ENCODE peak calls at places on chromosomes 4 and X, in ten cellular contexts. B, X, O, K, L, U, Z, R, V and G are unnamed samples. For H3K9me3, the result is how much of the 10 kb centered on the place peaks cover.

GRCh38 chrX:153492153-153492454 is 2.7 kb upstream of the BGN start:
- DNase-seq in U (no peak), K (no peak), R (no peak), V (no peak), X (no peak), L (no peak), O (no peak), Z (no peak), B (no peak), G (no peak)

GRCh38 chr4:187992971-187993370 is 2.6 kb upstream of the ZFP42 start:
- DNase-seq in U (no peak), Z (no peak), B (no peak), L (no peak), K (no peak), R (no peak), O (no peak), V (no peak), X (no peak), G (no peak)

GRCh38 chr4:101968364-101968763 is 177.8 kb downstream of the BANK1 start:
- DNase-seq in Z (no peak), X (no peak), K (no peak), O (no peak), R (no peak), V (no peak), L (no peak), U (no peak), B (no peak), G (no peak)

GRCh38 chr4:4569036-4569435 is 27.2 kb upstream of the STX18 start:
- DNase-seq in X (no peak), L (no peak), U (no peak), V (no peak), R (no peak), B (peak), K (no peak), O (no peak), Z (no peak), G (no peak)

GRCh38 chr4:175330236-175330635 is 412.1 kb downstream of the ADAM29 start:
- DNase-seq in Z (no peak), R (no peak), V (no peak), K (no peak), L (no peak), B (peak), O (no peak), X (peak), U (no peak), G (no peak)

GRCh38 chr4:27692098-27692679 is 831.5 kb downstream of the STIM2 start:
- DNase-seq in U (peak), K (no peak), L (no peak), O (no peak), R (peak), X (peak), B (peak), V (no peak), Z (no peak), G (peak)

GRCh38 chr4:89821612-89822011 is 15.3 kb downstream of the SNCA start:
- DNase-seq in X (no peak), L (no peak), U (no peak), R (peak), O (no peak), Z (no peak), B (no peak), K (no peak), V (no peak), G (no peak)

GRCh38 chrX:23885803-23886202 is 21.9 kb downstream of the APOO start:
- DNase-seq in L (no peak), Z (no peak), O (no peak), B (no peak), V (no peak), U (no peak), X (no peak), K (no peak), R (no peak), G (no peak)

GRCh38 chr4:24322986-24323385 is 261.4 kb downstream of the DHX15 start:
- DNase-seq in R (no peak), B (no peak), Z (no peak), O (no peak), U (no peak), K (no peak), V (no peak), L (no peak), X (no peak), G (no peak)

GRCh38 chr4:113733685-113734084 is 27.9 kb downstream of the CAMK2D start:
- DNase-seq in L (no peak), R (no peak), O (no peak), K (no peak), Z (no peak), B (no peak), U (no peak), V (no peak), X (no peak), G (no peak)

GRCh38 chr4:64551125-64551524 is 141.9 kb upstream of the TECRL start:
- DNase-seq in K (no peak), U (no peak), O (no peak), X (no peak), Z (no peak), L (no peak), V (no peak), R (no peak), B (no peak), G (no peak)

GRCh38 chrX:42755820-42756219 is 22.1 kb downstream of the PPP1R2C start:
- DNase-seq in B (peak), O (no peak), K (no peak), U (no peak), X (peak), Z (no peak), R (peak), V (peak), L (no peak), G (peak)

GRCh38 chr4:153731239-153731638 is 28.6 kb downstream of the RNF175 start:
- DNase-seq in B (peak), O (no peak), Z (no peak), L (no peak), X (peak), U (no peak), V (no peak), R (peak), K (no peak), G (no peak)

GRCh38 chr4:168188754-168189153 is 96.4 kb downstream of the ANXA10 start:
- DNase-seq in K (no peak), B (no peak), R (no peak), O (no peak), X (no peak), U (no peak), V (no peak), Z (no peak), L (no peak), G (no peak)

GRCh38 chr4:16225996-16226815 is at the start of gene TAPT1:
- DNase-seq in B (peak), K (peak), L (peak), O (peak), X (peak), Z (peak), R (peak), V (peak), U (peak), G (peak)

GRCh38 chr4:165308174-165308573 is 19.3 kb upstream of the MSMO1 start:
- DNase-seq in B (peak), X (no peak), V (no peak), Z (no peak), L (no peak), K (no peak), U (no peak), R (peak), O (no peak), G (no peak)

GRCh38 chrX:11908371-11908770 is 150.3 kb downstream of the MSL3 start:
- DNase-seq in V (no peak), O (peak), X (no peak), B (peak), L (no peak), U (peak), R (peak), K (no peak), Z (no peak), G (no peak)

GRCh38 chrX:1361910-1362309 is 25.3 kb downstream of the IL3RA start:
- DNase-seq in V (no peak), U (no peak), O (no peak), R (no peak), K (no peak), Z (no peak), B (no peak), X (no peak), L (no peak), G (no peak)

GRCh38 chr4:175339100-175339707 is 421.0 kb downstream of the ADAM29 start:
- DNase-seq in K (no peak), X (peak), R (no peak), B (peak), O (no peak), V (no peak), U (no peak), L (no peak), Z (no peak), G (no peak)

GRCh38 chrX:56729152-56729557 is at the start of gene NBDY:
- DNase-seq in V (peak), Z (peak), R (peak), B (peak), U (peak), O (peak), L (peak), X (peak), K (peak), G (peak)

GRCh38 chrX:153723351-153724251 is 586 bp downstream of the BCAP31 start:
- DNase-seq in V (peak), Z (peak), O (no peak), R (peak), U (peak), B (peak), X (peak), L (peak), K (peak), G (no peak)

GRCh38 chrX:87409113-87409841 is 108.3 kb upstream of the KLHL4 start:
- DNase-seq in Z (peak), R (peak), V (peak), B (peak), L (peak), K (no peak), O (no peak), U (no peak), X (peak), G (peak)

GRCh38 chr4:108166038-108166437 is 2.7 kb downstream of the LEF1 start:
- DNase-seq in B (no peak), L (no peak), R (no peak), X (no peak), V (no peak), Z (no peak), K (no peak), O (peak), U (no peak), G (no peak)

GRCh38 chrX:130726661-130727060 is 176.3 kb downstream of the ENOX2 start:
- DNase-seq in B (peak), L (peak), X (peak), Z (no peak), K (no peak), O (no peak), U (no peak), R (peak), V (no peak), G (no peak)

GRCh38 chr4:141158219-141158618 is 24.9 kb upstream of the RNF150 start:
- DNase-seq in V (no peak), O (no peak), B (peak), K (no peak), R (peak), X (peak), L (no peak), U (peak), Z (no peak), G (no peak)

GRCh38 chrX:63784902-63785692 is at the start of gene ARHGEF9:
- DNase-seq in L (no peak), Z (peak), V (peak), U (no peak), X (no peak), O (no peak), B (peak), K (peak), R (peak), G (peak)

GRCh38 chr4:107823870-107824366 is 814 bp upstream of the SGMS2 start:
- DNase-seq in L (no peak), V (no peak), O (no peak), X (no peak), U (no peak), K (no peak), Z (no peak), B (no peak), R (no peak), G (no peak)

GRCh38 chrX:31796624-31797023 is 724.8 kb upstream of the FTHL17 start:
- DNase-seq in B (no peak), Z (no peak), L (no peak), O (no peak), X (no peak), K (no peak), R (no peak), U (no peak), V (no peak), G (no peak)

GRCh38 chr4:85790582-85790981 is 315.6 kb downstream of the ARHGAP24 start:
- DNase-seq in X (peak), U (no peak), R (no peak), V (no peak), B (peak), L (no peak), O (no peak), K (no peak), Z (no peak), G (no peak)

GRCh38 chr4:18106620-18107019 is 85.1 kb upstream of the LCORL start:
- DNase-seq in R (no peak), B (no peak), O (no peak), Z (no peak), K (peak), L (no peak), X (no peak), U (no peak), V (no peak), G (no peak)
- H3K9me3 ChIP-seq in R (under half), B (under half), O (under half), Z (under half), K (under half), L (under half), X (under half), U (under half), V (under half), G (under half)

GRCh38 chr4:569958-570667 is 6.0 kb downstream of the TMEM271 start:
- DNase-seq in B (no peak), O (no peak), L (no peak), K (no peak), R (no peak), V (no peak), U (no peak), X (no peak), Z (no peak), G (no peak)
- H3K9me3 ChIP-seq in B (under half), O (under half), L (under half), K (under half), R (under half), V (under half), U (under half), X (under half), Z (under half), G (under half)

GRCh38 chrX:16739574-16739973 is 20.2 kb downstream of the SYAP1 start:
- DNase-seq in B (peak), L (no peak), V (no peak), K (no peak), U (no peak), X (no peak), Z (no peak), R (peak), O (no peak), G (no peak)

GRCh38 chrX:16733013-16733412 is 13.6 kb downstream of the SYAP1 start:
- DNase-seq in K (no peak), O (no peak), R (no peak), Z (no peak), X (no peak), L (no peak), B (no peak), U (no peak), V (no peak), G (no peak)

DNA sequence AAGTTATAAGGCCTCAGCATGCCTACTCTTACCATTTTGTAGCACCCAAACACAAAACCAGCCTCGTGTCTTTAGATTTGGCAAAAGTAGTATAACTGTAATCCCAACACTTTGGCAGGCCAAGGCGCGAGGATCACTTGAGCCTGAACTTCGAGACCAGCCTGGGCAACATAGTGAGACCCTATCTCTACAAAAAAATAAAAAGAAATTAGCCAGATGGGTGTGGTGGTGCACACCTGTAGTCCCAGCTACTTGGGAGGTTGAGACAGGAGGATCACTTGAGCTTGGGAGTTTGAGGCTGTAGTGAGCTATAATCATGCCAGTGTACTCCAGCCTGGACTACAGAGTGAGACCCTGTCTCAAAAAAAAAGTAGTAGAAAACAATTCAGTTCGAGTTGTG is 17.6 kb downstream of the SYAP1 start:
- DNase-seq in U (no peak), O (no peak), K (no peak), R (no peak), X (no peak), B (no peak), L (no peak), Z (no peak), V (no peak), G (no peak)
- H3K9me3 ChIP-seq in U (under half), O (under half), K (under half), R (under half), X (under half), B (under half), L (under half), Z (under half), V (under half), G (under half)

DNA sequence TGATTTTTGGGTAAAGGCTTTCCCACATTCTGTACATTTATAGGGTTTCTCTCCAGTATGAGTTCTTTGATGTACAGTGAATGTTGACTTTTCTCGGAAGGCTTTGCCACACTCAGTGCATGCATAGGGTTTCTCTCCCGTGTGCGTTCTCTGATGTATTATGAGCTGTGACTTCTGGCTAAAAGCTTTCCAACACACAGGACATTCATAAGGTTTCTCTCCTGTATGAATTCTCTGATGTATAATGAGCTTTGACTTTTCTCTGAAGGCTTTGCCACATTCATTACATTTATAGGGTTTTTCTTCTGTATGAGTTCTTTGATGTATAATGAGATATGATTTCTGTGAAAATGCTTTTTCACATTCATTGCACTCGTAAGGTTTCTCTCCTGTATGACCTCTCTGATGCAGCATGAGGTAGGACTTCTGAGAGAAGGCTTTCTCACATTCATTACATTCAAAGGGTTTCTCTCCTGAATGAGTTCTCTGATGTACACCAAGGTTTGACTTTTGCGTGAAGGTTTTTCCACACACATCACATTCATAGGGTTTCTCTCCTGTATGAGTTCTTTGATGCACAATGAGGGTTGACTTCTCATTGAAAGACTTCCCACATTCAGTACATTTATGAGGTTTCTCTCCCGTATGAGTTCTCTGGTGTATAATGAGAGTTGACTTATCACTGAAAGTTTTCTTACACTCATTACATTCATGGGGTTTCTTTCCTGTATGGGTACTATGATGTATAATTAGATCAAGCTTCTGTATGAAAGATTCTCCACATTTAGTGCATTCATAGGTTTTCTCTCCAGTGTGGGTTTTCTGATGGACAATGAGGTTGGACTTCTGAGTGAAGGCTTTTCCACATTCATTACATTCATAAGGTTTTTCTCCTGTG is 27.3 kb downstream of the ZNF182 start:
- DNase-seq in K (no peak), X (no peak), V (no peak), U (no peak), L (no peak), B (no peak), R (no peak), Z (no peak), O (no peak), G (no peak)
- H3K9me3 ChIP-seq in K (under half), X (half or more), V (half or more), U (half or more), L (under half), B (under half), R (under half), Z (under half), O (under half), G (under half)

GRCh38 chr4:30555778-30556177 is 164.4 kb upstream of the PCDH7 start:
- DNase-seq in Z (no peak), B (no peak), O (no peak), U (no peak), V (no peak), K (no peak), X (no peak), L (no peak), R (no peak), G (no peak)
- H3K9me3 ChIP-seq in Z (under half), B (under half), O (under half), U (under half), V (under half), K (under half), X (under half), L (under half), R (under half), G (under half)

GRCh38 chr4:33323393-33323792 is 2603.2 kb downstream of the PCDH7 start:
- DNase-seq in Z (no peak), L (no peak), X (no peak), B (no peak), O (no peak), U (no peak), R (no peak), K (no peak), V (no peak), G (no peak)
- H3K9me3 ChIP-seq in Z (under half), L (under half), X (under half), B (under half), O (under half), U (under half), R (under half), K (under half), V (under half), G (under half)

GRCh38 chr4:173546776-173547175 is 16.7 kb upstream of the HAND2 start:
- DNase-seq in U (no peak), K (no peak), X (no peak), R (no peak), L (no peak), V (no peak), Z (no peak), B (no peak), O (no peak), G (no peak)

GRCh38 chr4:173545440-173545839 is 15.4 kb upstream of the HAND2 start:
- DNase-seq in B (no peak), V (no peak), K (no peak), O (no peak), L (no peak), Z (no peak), R (no peak), X (no peak), U (no peak), G (no peak)

GRCh38 chr4:173543266-173543665 is 13.2 kb upstream of the HAND2 start:
- DNase-seq in U (no peak), K (no peak), R (no peak), L (no peak), V (no peak), X (no peak), O (no peak), B (no peak), Z (no peak), G (no peak)

GRCh38 chr4:173547889-173548288 is 17.9 kb upstream of the HAND2 start:
- DNase-seq in Z (peak), K (no peak), R (peak), B (no peak), X (no peak), L (no peak), O (no peak), U (no peak), V (no peak), G (no peak)
- H3K9me3 ChIP-seq in Z (under half), K (under half), R (under half), B (under half), X (under half), L (under half), O (under half), U (under half), V (under half), G (under half)

DNA sequence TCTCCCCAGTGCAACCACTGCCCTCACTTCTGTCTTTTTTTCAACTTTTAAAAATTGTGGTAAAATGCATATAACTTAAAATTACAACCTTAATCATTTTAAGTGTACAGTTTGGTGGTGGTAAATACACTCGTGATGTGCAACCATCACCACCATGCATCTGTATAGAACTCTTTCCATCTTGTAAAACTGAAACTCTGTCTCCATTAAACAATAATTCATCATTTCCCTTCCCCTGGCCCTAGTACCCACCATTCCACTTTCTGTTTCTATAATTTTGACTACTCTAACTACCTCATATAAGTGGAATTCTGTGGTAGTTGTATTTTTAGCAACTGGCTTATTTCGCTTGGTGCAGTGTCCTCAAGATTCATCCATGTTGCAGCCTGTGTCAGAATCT is 6.8 kb upstream of the CTBP1 start:
- DNase-seq in K (no peak), B (no peak), X (no peak), O (no peak), U (no peak), V (no peak), L (no peak), Z (no peak), R (no peak), G (no peak)
- H3K9me3 ChIP-seq in K (under half), B (under half), X (under half), O (under half), U (under half), V (under half), L (under half), Z (under half), R (under half), G (under half)

DNA sequence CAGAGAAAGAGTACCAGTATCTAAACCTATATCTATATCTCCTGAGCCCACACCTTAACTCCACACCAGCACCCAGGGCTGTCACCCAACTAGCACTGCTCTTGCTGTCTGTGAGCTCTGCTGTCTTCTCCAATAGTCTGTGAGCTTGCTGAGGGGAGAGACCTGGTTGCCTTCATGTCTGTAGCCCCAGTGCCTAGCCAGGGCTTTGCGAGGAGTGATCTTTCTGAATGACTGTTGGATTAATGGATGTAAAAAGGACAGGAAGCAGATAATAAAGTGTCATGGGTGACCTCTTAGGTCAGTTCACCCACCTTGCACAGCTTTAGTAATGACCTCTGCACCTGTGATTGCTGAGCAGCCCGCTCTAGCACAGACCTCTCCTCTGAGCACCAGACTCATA is 30.5 kb downstream of the CNGA2 start:
- DNase-seq in B (no peak), L (no peak), R (no peak), X (no peak), V (no peak), U (no peak), O (no peak), Z (no peak), K (no peak), G (no peak)
- H3K9me3 ChIP-seq in B (under half), L (under half), R (under half), X (under half), V (under half), U (under half), O (under half), Z (under half), K (under half), G (under half)